ENCODE peak calls at places on chromosomes 13 and 19, in seven cellular contexts. X is PC-9, M is PC-3, E is lower lobe of right lung, N is cardiac fibroblast, R is epithelial cell of esophagus, K is stomach. T is an unnamed sample.
A peak's percentile ranks its signal among the peaks of the same experiment; 100 is the strongest.

GRCh38 chr13:89925107-89925506 is 1422.4 kb upstream of the MIR17HG start:
- DNase-seq in N (peak; percentile 55), M (peak; percentile 53), E (no peak), K (no peak), R (peak; percentile 61), X (no peak), T (no peak)

GRCh38 chr13:83753912-83754624 is 128.2 kb downstream of the SLITRK1 start:
- DNase-seq in X (peak; percentile 82), E (no peak), R (peak; percentile 89), N (no peak), K (no peak), M (peak; percentile 3), T (no peak)

GRCh38 chr19:17718988-17719711 is at the start of gene MAP1S:
- DNase-seq in N (peak; percentile 67), K (peak; percentile 60), R (peak; percentile 30), X (peak; percentile 58), M (peak; percentile 47), E (peak; percentile 75), T (peak; percentile 24)

GRCh38 chr13:46341112-46341711 is 45.8 kb downstream of the RUBCNL start:
- DNase-seq in X (no peak), K (no peak), E (no peak), R (peak; percentile 54), N (peak; percentile 37), M (peak; percentile 56), T (no peak)

GRCh38 chr19:39351537-39352037 is 9.4 kb downstream of the SAMD4B start:
- DNase-seq in R (no peak), N (no peak), K (no peak), M (no peak), X (no peak), E (no peak), T (no peak)

GRCh38 chr19:45247136-45247535 is 1.9 kb upstream of the EXOC3L2 start:
- DNase-seq in K (no peak), R (no peak), E (no peak), N (no peak), X (no peak), M (no peak), T (no peak)

GRCh38 chr19:58575183-58576041 is 2.3 kb upstream of the MZF1 start:
- DNase-seq in M (peak; percentile 92), X (no peak), E (peak; percentile 93), K (peak; percentile 87), R (peak; percentile 91), N (peak; percentile 95), T (peak; percentile 84)

GRCh38 chr13:37068962-37069361 is 9.5 kb upstream of the SUPT20H start:
- DNase-seq in R (no peak), M (peak; percentile 25), X (no peak), K (no peak), N (peak; percentile 44), E (no peak), T (no peak)

GRCh38 chr13:29993716-29994488 is 143.5 kb upstream of the UBL3 start:
- DNase-seq in K (no peak), E (no peak), N (no peak), X (no peak), R (peak; percentile 62), M (peak; percentile 59), T (no peak)

GRCh38 chr19:1070931-1071791 is 4.2 kb downstream of the ARHGAP45 start:
- DNase-seq in N (no peak), R (no peak), E (no peak), K (no peak), X (no peak), M (no peak), T (no peak)

GRCh38 chr13:21055016-21055415 is 6.4 kb downstream of the LATS2 start:
- DNase-seq in K (no peak), X (no peak), N (no peak), R (no peak), E (no peak), M (no peak), T (no peak)

GRCh38 chr13:21542563-21542962 is 61.4 kb downstream of the MICU2 start:
- DNase-seq in N (no peak), X (no peak), K (no peak), M (peak; percentile 60), E (no peak), R (no peak), T (no peak)

GRCh38 chr19:41774515-41774980 is 19.2 kb downstream of the CEACAM6 start:
- DNase-seq in E (peak; percentile 58), N (no peak), X (peak; percentile 90), R (peak; percentile 96), K (peak; percentile 59), M (peak; percentile 96), T (peak; percentile 31)

GRCh38 chr13:35016362-35017148 is 74.5 kb downstream of the NBEA start:
- DNase-seq in M (peak; percentile 2), K (no peak), N (no peak), X (no peak), E (no peak), R (no peak), T (no peak)

GRCh38 chr19:39265321-39265916 is 2.8 kb upstream of the IFNL2 start:
- DNase-seq in E (no peak), N (no peak), K (no peak), R (no peak), M (no peak), X (no peak), T (no peak)

GRCh38 chr13:33789067-33789606 is 28.8 kb upstream of the RFC3 start:
- DNase-seq in K (no peak), E (no peak), X (no peak), N (no peak), M (no peak), R (no peak), T (no peak)

GRCh38 chr13:48251616-48252081 is 18.6 kb downstream of the ITM2B start:
- DNase-seq in K (no peak), N (peak; percentile 71), M (no peak), R (no peak), E (no peak), X (no peak), T (no peak)

GRCh38 chr13:21232196-21232595 is 55.7 kb downstream of the MRPL57 start:
- DNase-seq in R (peak; percentile 55), E (no peak), K (no peak), M (no peak), X (no peak), N (peak; percentile 51), T (no peak)

GRCh38 chr19:15680923-15681322 is 8.0 kb downstream of the CYP4F12 start:
- DNase-seq in N (no peak), K (no peak), M (no peak), E (no peak), R (no peak), X (no peak), T (no peak)

GRCh38 chr13:75636339-75637095 is 387 bp downstream of the LMO7 start:
- DNase-seq in R (peak; percentile 26), E (peak; percentile 65), M (peak; percentile 36), K (no peak), X (peak; percentile 47), N (peak; percentile 29), T (no peak)

GRCh38 chr13:112245959-112246358 is 130.2 kb upstream of the SPACA7 start:
- DNase-seq in X (no peak), K (no peak), R (no peak), M (no peak), N (no peak), E (no peak), T (no peak)

GRCh38 chr19:7272856-7273578 is 21.2 kb downstream of the INSR start:
- DNase-seq in X (no peak), R (no peak), K (no peak), E (no peak), M (no peak), N (peak; percentile 20), T (no peak)

GRCh38 chr19:50330365-50331078 is 1.3 kb upstream of the KCNC3 start:
- DNase-seq in N (peak; percentile 41), X (peak; percentile 70), E (peak; percentile 91), M (peak; percentile 80), K (peak; percentile 78), R (no peak), T (peak; percentile 73)

GRCh38 chr13:50085063-50085462 is 69.8 kb downstream of the KCNRG start:
- DNase-seq in X (no peak), K (no peak), R (peak; percentile 49), N (peak; percentile 66), M (peak; percentile 66), E (no peak), T (no peak)

GRCh38 chr13:49300716-49301589 is 53.2 kb downstream of the CDADC1 start:
- DNase-seq in X (peak; percentile 47), K (peak; percentile 41), R (peak; percentile 71), E (peak; percentile 57), M (peak; percentile 63), N (peak; percentile 83), T (no peak)

GRCh38 chr19:2680808-2681207 is 21.7 kb downstream of the GNG7 start:
- DNase-seq in E (no peak), K (no peak), X (no peak), M (no peak), N (no peak), R (no peak), T (no peak)
- H3K4me3 ChIP-seq in E (no peak overlapping the region), K (no peak overlapping the region), X (no peak overlapping the region), M (no peak overlapping the region), N (no peak overlapping the region), R (no peak overlapping the region), T (no peak overlapping the region)

GRCh38 chr19:13839938-13840750 is 36.8 kb upstream of the NANOS3 start:
- DNase-seq in R (peak; percentile 74), X (peak; percentile 90), N (peak; percentile 54), E (peak; percentile 81), K (peak; percentile 75), M (peak; percentile 95), T (peak; percentile 76)
- TF ChIP-seq CTCF in R (no peak), X (no peak), N (no peak), E (no peak), K (no peak), M (peak; percentile 16), T (no peak)

DNA sequence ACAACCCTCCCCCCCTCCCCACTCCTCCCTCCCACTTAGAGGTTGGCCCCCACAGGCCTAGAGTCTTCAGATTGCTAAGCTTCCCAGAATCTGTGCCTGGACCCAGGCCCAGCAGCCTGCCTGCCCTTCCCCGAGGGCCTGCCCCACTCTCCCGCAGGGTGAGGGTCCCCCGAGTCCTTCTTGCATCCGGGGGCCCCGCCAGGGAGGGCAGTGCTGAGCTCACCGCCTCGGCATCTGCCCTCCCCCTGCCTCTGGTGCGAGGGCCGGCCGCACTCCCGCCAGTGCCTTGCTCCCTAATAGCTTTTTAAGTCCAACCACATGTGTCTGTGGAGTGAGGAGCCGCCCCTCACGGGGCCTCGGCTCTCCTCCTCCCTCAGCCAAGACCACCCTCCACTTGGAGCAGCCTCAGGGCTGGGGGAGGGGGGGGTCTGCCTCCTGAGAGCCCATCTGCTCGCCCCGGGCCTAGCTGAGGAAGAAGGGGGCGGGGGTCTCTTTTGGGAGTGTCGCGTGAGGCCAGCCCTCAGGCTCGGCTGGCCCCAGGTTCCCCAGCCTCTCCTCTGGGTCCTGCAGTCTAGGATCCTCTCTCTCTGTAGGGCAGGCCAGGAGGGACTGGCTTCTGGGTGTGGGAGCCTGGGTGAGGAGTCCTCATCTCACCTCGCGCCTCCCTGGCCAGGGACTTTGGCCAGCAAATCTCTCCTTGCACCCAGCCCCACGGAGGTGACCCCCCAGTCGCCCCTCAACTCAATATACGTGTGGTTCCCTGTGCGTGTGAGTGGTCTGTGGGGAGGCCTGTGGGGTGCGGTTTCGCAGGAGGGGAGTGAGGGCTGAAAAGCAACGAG is 47.2 kb downstream of the LYL1 start:
- DNase-seq in R (peak; percentile 29), N (peak; percentile 98), M (peak; percentile 81), K (peak; percentile 52), E (peak; percentile 73), X (peak; percentile 66), T (peak; percentile 72)
- H3K4me3 ChIP-seq in R (no peak overlapping the region), N (no peak overlapping the region), M (peak overlapping the region; percentile 62), K (peak overlapping the region; percentile 20), E (peak overlapping the region; percentile 11), X (no peak overlapping the region), T (peak overlapping the region; percentile 59)

GRCh38 chr19:57240311-57241090 is at the start of gene ZNF805:
- DNase-seq in N (peak; percentile 93), E (peak; percentile 96), M (peak; percentile 97), R (peak; percentile 97), K (peak; percentile 97), X (peak; percentile 94), T (peak; percentile 94)
- TF ChIP-seq CTCF in N (peak; percentile 18), E (no peak), M (peak; percentile 25), R (no peak), K (no peak), X (no peak), T (no peak)

GRCh38 chr19:56118666-56119584 is 2.2 kb downstream of the ZNF787 start:
- DNase-seq in E (peak; percentile 45), M (no peak), K (no peak), R (no peak), N (no peak), X (no peak), T (no peak)
- H3K4me3 ChIP-seq in E (peak overlapping the region; percentile 78), M (peak overlapping the region; percentile 75), K (peak overlapping the region; percentile 89), R (no peak overlapping the region), N (peak overlapping the region; percentile 83), X (peak overlapping the region; percentile 94), T (peak overlapping the region; percentile 79)